ENCODE peak calls at places on chromosomes 1 and 21, in eight cellular contexts. D is Calu3, M is GM10248, V is uterus, Y is mesothelial cell of epicardium, O is left ventricle myocardium inferior, R is sigmoid colon, N is heart right ventricle. Q is an unnamed sample.

GRCh38 chr1:10827377-10828333 is 31.2 kb upstream of the CASZ1 start:
- DNase-seq in D (no peak), M (no peak), V (no peak), Y (no peak), O (no peak), R (no peak), N (no peak), Q (no peak)

GRCh38 chr1:70587803-70588465 is 176.9 kb downstream of the CTH start:
- DNase-seq in D (no peak), M (no peak), V (no peak), Y (no peak), O (no peak), R (no peak), N (no peak), Q (no peak)

GRCh38 chr1:47611992-47612391 is 174.1 kb downstream of the FOXD2 start:
- DNase-seq in D (no peak), M (no peak), V (no peak), Y (no peak), O (no peak), R (no peak), N (no peak), Q (peak; percentile 21)

GRCh38 chr1:198656500-198656932 is 17.7 kb downstream of the PTPRC start:
- DNase-seq in D (no peak), M (no peak), V (no peak), Y (no peak), O (no peak), R (peak; percentile 67), N (no peak), Q (no peak)

GRCh38 chr1:20685739-20686138 is 24.6 kb upstream of the DDOST start:
- DNase-seq in D (no peak), M (no peak), V (no peak), Y (no peak), O (no peak), R (no peak), N (no peak), Q (no peak)

GRCh38 chr1:43760745-43761343 is 53.5 kb downstream of the ST3GAL3 start:
- DNase-seq in D (no peak), M (no peak), V (no peak), Y (no peak), O (no peak), R (no peak), N (no peak), Q (no peak)

GRCh38 chr1:12600880-12601633 is 17.0 kb downstream of the DHRS3 start:
- DNase-seq in D (peak; percentile 52), M (peak; percentile 66), V (peak; percentile 51), Y (no peak), O (no peak), R (no peak), N (peak; percentile 38), Q (no peak)

GRCh38 chr1:227897704-227898438 is 49.9 kb downstream of the WNT9A start:
- DNase-seq in D (no peak), M (no peak), V (no peak), Y (peak; percentile 9), O (no peak), R (peak; percentile 46), N (no peak), Q (peak; percentile 64)

GRCh38 chr1:173333581-173333980 is 126.5 kb upstream of the TNFSF4 start:
- DNase-seq in D (no peak), M (peak; percentile 21), V (no peak), Y (no peak), O (no peak), R (no peak), N (no peak), Q (no peak)

GRCh38 chr1:16126160-16126559 is 29.7 kb downstream of the EPHA2 start:
- DNase-seq in D (no peak), M (no peak), V (peak; percentile 17), Y (no peak), O (no peak), R (no peak), N (peak; percentile 3), Q (no peak)

GRCh38 chr1:165616054-165616612 is 14.9 kb upstream of the MGST3 start:
- DNase-seq in D (no peak), M (no peak), V (no peak), Y (no peak), O (no peak), R (no peak), N (no peak), Q (no peak)

GRCh38 chr1:64712049-64712448 is 32.8 kb upstream of the RAVER2 start:
- DNase-seq in D (no peak), M (no peak), V (no peak), Y (no peak), O (no peak), R (no peak), N (no peak), Q (no peak)

GRCh38 chr21:34642211-34643075 is 26.4 kb upstream of the CLIC6 start:
- DNase-seq in D (no peak), M (peak; percentile 45), V (no peak), Y (no peak), O (no peak), R (no peak), N (no peak), Q (no peak)

GRCh38 chr1:12167493-12168429 is 970 bp downstream of the TNFRSF1B start:
- DNase-seq in D (no peak), M (no peak), V (no peak), Y (no peak), O (no peak), R (no peak), N (no peak), Q (no peak)

GRCh38 chr1:3365519-3366158 is 88.8 kb upstream of the ARHGEF16 start:
- DNase-seq in D (no peak), M (no peak), V (no peak), Y (no peak), O (no peak), R (no peak), N (no peak), Q (no peak)

GRCh38 chr21:27565418-27565817 is 598.5 kb upstream of the ADAMTS5 start:
- DNase-seq in D (no peak), M (no peak), V (no peak), Y (no peak), O (no peak), R (no peak), N (no peak), Q (no peak)

GRCh38 chr21:27562303-27562702 is 595.4 kb upstream of the ADAMTS5 start:
- DNase-seq in D (no peak), M (no peak), V (no peak), Y (no peak), O (no peak), R (no peak), N (no peak), Q (no peak)

GRCh38 chr21:27561116-27561515 is 594.2 kb upstream of the ADAMTS5 start:
- DNase-seq in D (no peak), M (no peak), V (no peak), Y (no peak), O (peak; percentile 19), R (no peak), N (no peak), Q (no peak)

GRCh38 chr21:27566521-27566920 is 599.6 kb upstream of the ADAMTS5 start:
- DNase-seq in D (no peak), M (no peak), V (no peak), Y (no peak), O (no peak), R (no peak), N (no peak), Q (no peak)

DNA sequence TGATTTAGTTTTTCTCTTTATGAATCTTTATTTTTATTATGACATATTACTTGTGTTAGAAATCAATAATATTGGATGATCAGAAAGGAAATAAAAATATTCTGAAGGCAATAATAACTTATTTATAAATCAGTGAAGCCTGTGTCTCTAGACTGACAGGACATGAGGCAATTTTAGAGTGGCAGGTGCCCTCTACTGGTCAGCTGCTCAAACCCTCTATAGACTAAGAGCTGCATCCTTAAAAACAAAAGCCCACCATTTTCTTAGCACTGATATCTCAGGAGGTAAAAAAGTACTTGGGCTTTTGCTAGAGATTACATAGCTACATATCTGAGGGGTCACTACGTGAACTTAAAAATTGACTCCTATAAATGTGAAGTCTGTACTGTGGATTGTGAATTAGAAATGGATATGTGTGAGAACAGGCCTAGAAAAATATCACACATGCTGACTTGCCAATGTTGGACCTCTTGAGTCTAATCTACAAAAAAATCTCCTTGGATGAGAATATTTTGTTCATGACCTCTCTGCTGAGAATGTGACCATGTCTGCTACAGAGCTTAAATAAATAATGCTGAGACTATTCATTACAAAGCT is 597.9 kb upstream of the ADAMTS5 start:
- DNase-seq in D (peak; percentile 41), M (no peak), V (peak; percentile 27), Y (no peak), O (peak; percentile 23), R (no peak), N (peak; percentile 17), Q (no peak)
- TF ChIP-seq CTCF in D (peak; percentile 25), M (peak; percentile 14), V (peak; percentile 51), Y (peak; percentile 49), O (peak; percentile 88), R (no peak), N (peak; percentile 86), Q (peak; percentile 84)

GRCh38 chr21:25361765-25362164 is 245.5 kb downstream of the MRPL39 start:
- DNase-seq in D (no peak), M (no peak), V (no peak), Y (no peak), O (no peak), R (no peak), N (no peak), Q (no peak)

GRCh38 chr21:25362375-25363267 is 244.7 kb downstream of the MRPL39 start:
- DNase-seq in D (no peak), M (no peak), V (no peak), Y (no peak), O (no peak), R (no peak), N (no peak), Q (no peak)

GRCh38 chr21:25359724-25360123 is 247.6 kb downstream of the MRPL39 start:
- DNase-seq in D (no peak), M (no peak), V (no peak), Y (no peak), O (no peak), R (no peak), N (no peak), Q (no peak)

GRCh38 chr21:25361097-25361496 is 246.2 kb downstream of the MRPL39 start:
- DNase-seq in D (no peak), M (no peak), V (no peak), Y (no peak), O (no peak), R (no peak), N (no peak), Q (no peak)

GRCh38 chr21:25360593-25360992 is 246.7 kb downstream of the MRPL39 start:
- DNase-seq in D (no peak), M (no peak), V (no peak), Y (no peak), O (no peak), R (no peak), N (no peak), Q (no peak)
- TF ChIP-seq CTCF in D (no peak), M (no peak), V (no peak), Y (peak; percentile 19), O (no peak), R (no peak), N (no peak), Q (peak; percentile 30)

GRCh38 chr1:82015444-82015843 is 214.7 kb downstream of the ADGRL2 start:
- DNase-seq in D (no peak), M (no peak), V (no peak), Y (no peak), O (no peak), R (no peak), N (no peak), Q (no peak)
- TF ChIP-seq CTCF in D (no peak), M (no peak), V (no peak), Y (no peak), O (no peak), R (no peak), N (no peak), Q (no peak)

GRCh38 chr1:201194046-201194445 is 3.4 kb downstream of the IGFN1 start:
- DNase-seq in D (no peak), M (no peak), V (no peak), Y (no peak), O (no peak), R (no peak), N (no peak), Q (no peak)

GRCh38 chr1:201198598-201198997 is 8.0 kb downstream of the IGFN1 start:
- DNase-seq in D (no peak), M (no peak), V (no peak), Y (no peak), O (no peak), R (no peak), N (no peak), Q (no peak)
- TF ChIP-seq CTCF in D (no peak), M (no peak), V (no peak), Y (no peak), O (no peak), R (no peak), N (no peak), Q (no peak)